ENCODE peak calls at places on chromosomes 7 and 10, in ten cellular contexts. One of them, this sample, is unnamed. For H3K36me3, the result is how much of the 10 kb centered on the place peaks cover.

GRCh38 chr10:22588462-22588861 is 125.9 kb downstream of the PIP4K2A start:
- DNase-seq in CD8-positive, alpha-beta memory T cell: no peak
- DNase-seq in body of pancreas: no peak
- DNase-seq in right atrium auricular region: no peak
- DNase-seq in tibial nerve: no peak
- DNase-seq in BJ: no peak
- DNase-seq in CD8-positive, alpha-beta T cell: no peak
- DNase-seq in GM23338: no peak
- DNase-seq in lower lobe of right lung: no peak
- DNase-seq in H7: no peak
- DNase-seq in this sample: no peak

GRCh38 chr7:91916068-91916440 is 24.6 kb upstream of the AKAP9 start:
- DNase-seq in CD8-positive, alpha-beta memory T cell: no peak
- DNase-seq in body of pancreas: no peak
- DNase-seq in right atrium auricular region: no peak
- DNase-seq in tibial nerve: no peak
- DNase-seq in BJ: no peak
- DNase-seq in CD8-positive, alpha-beta T cell: no peak
- DNase-seq in GM23338: no peak
- DNase-seq in lower lobe of right lung: no peak
- DNase-seq in H7: no peak
- DNase-seq in this sample: no peak

GRCh38 chr10:33157108-33157507 is 177.4 kb downstream of the NRP1 start:
- DNase-seq in CD8-positive, alpha-beta memory T cell: no peak
- DNase-seq in body of pancreas: no peak
- DNase-seq in right atrium auricular region: peak
- DNase-seq in tibial nerve: no peak
- DNase-seq in BJ: no peak
- DNase-seq in CD8-positive, alpha-beta T cell: no peak
- DNase-seq in GM23338: no peak
- DNase-seq in lower lobe of right lung: no peak
- DNase-seq in H7: no peak
- DNase-seq in this sample: peak

GRCh38 chr7:129391546-129392211 is 42.6 kb upstream of the STRIP2 start:
- DNase-seq in CD8-positive, alpha-beta memory T cell: no peak
- DNase-seq in body of pancreas: no peak
- DNase-seq in right atrium auricular region: no peak
- DNase-seq in tibial nerve: no peak
- DNase-seq in BJ: no peak
- DNase-seq in CD8-positive, alpha-beta T cell: no peak
- DNase-seq in GM23338: no peak
- DNase-seq in lower lobe of right lung: no peak
- DNase-seq in H7: no peak
- DNase-seq in this sample: no peak

GRCh38 chr10:69730251-69731156 is 71.2 kb upstream of the COL13A1 start:
- DNase-seq in CD8-positive, alpha-beta memory T cell: no peak
- DNase-seq in body of pancreas: no peak
- DNase-seq in right atrium auricular region: no peak
- DNase-seq in tibial nerve: no peak
- DNase-seq in BJ: no peak
- DNase-seq in CD8-positive, alpha-beta T cell: no peak
- DNase-seq in GM23338: no peak
- DNase-seq in lower lobe of right lung: no peak
- DNase-seq in H7: peak
- DNase-seq in this sample: peak

GRCh38 chr10:56728349-56728748 is 367.3 kb upstream of the ZWINT start:
- DNase-seq in CD8-positive, alpha-beta memory T cell: no peak
- DNase-seq in body of pancreas: no peak
- DNase-seq in right atrium auricular region: no peak
- DNase-seq in tibial nerve: no peak
- DNase-seq in BJ: no peak
- DNase-seq in CD8-positive, alpha-beta T cell: no peak
- DNase-seq in GM23338: no peak
- DNase-seq in lower lobe of right lung: no peak
- DNase-seq in H7: no peak
- DNase-seq in this sample: no peak

GRCh38 chr10:85992324-85992723 is 374.3 kb downstream of the GRID1 start:
- DNase-seq in CD8-positive, alpha-beta memory T cell: no peak
- DNase-seq in body of pancreas: no peak
- DNase-seq in right atrium auricular region: no peak
- DNase-seq in tibial nerve: no peak
- DNase-seq in BJ: no peak
- DNase-seq in CD8-positive, alpha-beta T cell: no peak
- DNase-seq in GM23338: no peak
- DNase-seq in lower lobe of right lung: no peak
- DNase-seq in H7: no peak
- DNase-seq in this sample: no peak

GRCh38 chr10:17586741-17587720 is 30.1 kb downstream of the HACD1 start:
- DNase-seq in CD8-positive, alpha-beta memory T cell: no peak
- DNase-seq in body of pancreas: no peak
- DNase-seq in right atrium auricular region: no peak
- DNase-seq in tibial nerve: no peak
- DNase-seq in BJ: no peak
- DNase-seq in CD8-positive, alpha-beta T cell: no peak
- DNase-seq in GM23338: peak
- DNase-seq in lower lobe of right lung: no peak
- DNase-seq in H7: no peak
- DNase-seq in this sample: peak

GRCh38 chr7:136677456-136678365 is 190.7 kb upstream of the CHRM2 start:
- DNase-seq in CD8-positive, alpha-beta memory T cell: no peak
- DNase-seq in body of pancreas: no peak
- DNase-seq in right atrium auricular region: no peak
- DNase-seq in tibial nerve: no peak
- DNase-seq in BJ: peak
- DNase-seq in CD8-positive, alpha-beta T cell: no peak
- DNase-seq in GM23338: no peak
- DNase-seq in lower lobe of right lung: no peak
- DNase-seq in H7: no peak
- DNase-seq in this sample: peak

GRCh38 chr7:84744388-84744787 is 442.5 kb downstream of the SEMA3D start:
- DNase-seq in CD8-positive, alpha-beta memory T cell: no peak
- DNase-seq in body of pancreas: no peak
- DNase-seq in right atrium auricular region: no peak
- DNase-seq in tibial nerve: no peak
- DNase-seq in BJ: no peak
- DNase-seq in CD8-positive, alpha-beta T cell: no peak
- DNase-seq in GM23338: no peak
- DNase-seq in lower lobe of right lung: no peak
- DNase-seq in H7: no peak
- DNase-seq in this sample: no peak

GRCh38 chr10:38093816-38094157 is 350 bp upstream of the ZNF37A start:
- DNase-seq in CD8-positive, alpha-beta memory T cell: no peak
- DNase-seq in body of pancreas: no peak
- DNase-seq in right atrium auricular region: no peak
- DNase-seq in tibial nerve: no peak
- DNase-seq in BJ: no peak
- DNase-seq in CD8-positive, alpha-beta T cell: no peak
- DNase-seq in GM23338: no peak
- DNase-seq in lower lobe of right lung: no peak
- DNase-seq in H7: no peak
- DNase-seq in this sample: no peak

GRCh38 chr7:74092964-74093339 is 9.3 kb downstream of the LIMK1 start:
- DNase-seq in CD8-positive, alpha-beta memory T cell: no peak
- DNase-seq in body of pancreas: peak
- DNase-seq in right atrium auricular region: no peak
- DNase-seq in tibial nerve: peak
- DNase-seq in BJ: no peak
- DNase-seq in CD8-positive, alpha-beta T cell: no peak
- DNase-seq in GM23338: peak
- DNase-seq in lower lobe of right lung: peak
- DNase-seq in H7: peak
- DNase-seq in this sample: no peak

GRCh38 chr7:133797818-133798485 is 329.2 kb upstream of the LRGUK start:
- DNase-seq in CD8-positive, alpha-beta memory T cell: no peak
- DNase-seq in body of pancreas: no peak
- DNase-seq in right atrium auricular region: no peak
- DNase-seq in tibial nerve: no peak
- DNase-seq in BJ: no peak
- DNase-seq in CD8-positive, alpha-beta T cell: no peak
- DNase-seq in GM23338: no peak
- DNase-seq in lower lobe of right lung: no peak
- DNase-seq in H7: no peak
- DNase-seq in this sample: no peak

GRCh38 chr7:158743219-158743618 is 38.6 kb upstream of the NCAPG2 start:
- DNase-seq in CD8-positive, alpha-beta memory T cell: no peak
- DNase-seq in body of pancreas: no peak
- DNase-seq in right atrium auricular region: no peak
- DNase-seq in tibial nerve: no peak
- DNase-seq in BJ: no peak
- DNase-seq in CD8-positive, alpha-beta T cell: no peak
- DNase-seq in GM23338: peak
- DNase-seq in lower lobe of right lung: no peak
- DNase-seq in H7: peak
- DNase-seq in this sample: no peak

GRCh38 chr7:141207661-141208060 is 133.8 kb downstream of the TMEM178B start:
- DNase-seq in CD8-positive, alpha-beta memory T cell: no peak
- DNase-seq in body of pancreas: no peak
- DNase-seq in right atrium auricular region: no peak
- DNase-seq in tibial nerve: no peak
- DNase-seq in BJ: no peak
- DNase-seq in CD8-positive, alpha-beta T cell: no peak
- DNase-seq in GM23338: no peak
- DNase-seq in lower lobe of right lung: no peak
- DNase-seq in H7: no peak
- DNase-seq in this sample: no peak

GRCh38 chr7:141213226-141213625 is 139.4 kb downstream of the TMEM178B start:
- DNase-seq in CD8-positive, alpha-beta memory T cell: no peak
- DNase-seq in body of pancreas: no peak
- DNase-seq in right atrium auricular region: no peak
- DNase-seq in tibial nerve: no peak
- DNase-seq in BJ: no peak
- DNase-seq in CD8-positive, alpha-beta T cell: no peak
- DNase-seq in GM23338: no peak
- DNase-seq in lower lobe of right lung: no peak
- DNase-seq in H7: no peak
- DNase-seq in this sample: no peak

GRCh38 chr7:141208539-141208938 is 134.7 kb downstream of the TMEM178B start:
- DNase-seq in CD8-positive, alpha-beta memory T cell: no peak
- DNase-seq in body of pancreas: no peak
- DNase-seq in right atrium auricular region: no peak
- DNase-seq in tibial nerve: no peak
- DNase-seq in BJ: no peak
- DNase-seq in CD8-positive, alpha-beta T cell: no peak
- DNase-seq in GM23338: peak
- DNase-seq in lower lobe of right lung: no peak
- DNase-seq in H7: peak
- DNase-seq in this sample: peak

GRCh38 chr7:141210862-141211261 is 137.0 kb downstream of the TMEM178B start:
- DNase-seq in CD8-positive, alpha-beta memory T cell: no peak
- DNase-seq in body of pancreas: no peak
- DNase-seq in right atrium auricular region: no peak
- DNase-seq in tibial nerve: no peak
- DNase-seq in BJ: no peak
- DNase-seq in CD8-positive, alpha-beta T cell: no peak
- DNase-seq in GM23338: peak
- DNase-seq in lower lobe of right lung: no peak
- DNase-seq in H7: no peak
- DNase-seq in this sample: no peak
- H3K4me3 ChIP-seq in CD8-positive, alpha-beta memory T cell: no peak
- H3K4me3 ChIP-seq in body of pancreas: no peak
- H3K4me3 ChIP-seq in right atrium auricular region: no peak
- H3K4me3 ChIP-seq in tibial nerve: no peak
- H3K4me3 ChIP-seq in BJ: no peak
- H3K4me3 ChIP-seq in CD8-positive, alpha-beta T cell: no peak
- H3K4me3 ChIP-seq in GM23338: peak
- H3K4me3 ChIP-seq in lower lobe of right lung: no peak
- H3K4me3 ChIP-seq in H7: no peak
- H3K4me3 ChIP-seq in this sample: no peak

GRCh38 chr10:49038711-49039110 is 76.6 kb downstream of the VSTM4 start:
- DNase-seq in CD8-positive, alpha-beta memory T cell: no peak
- DNase-seq in body of pancreas: no peak
- DNase-seq in right atrium auricular region: no peak
- DNase-seq in tibial nerve: no peak
- DNase-seq in BJ: no peak
- DNase-seq in CD8-positive, alpha-beta T cell: no peak
- DNase-seq in GM23338: no peak
- DNase-seq in lower lobe of right lung: no peak
- DNase-seq in H7: no peak
- DNase-seq in this sample: no peak
- H3K36me3 ChIP-seq in CD8-positive, alpha-beta memory T cell: under half
- H3K36me3 ChIP-seq in body of pancreas: under half
- H3K36me3 ChIP-seq in right atrium auricular region: under half
- H3K36me3 ChIP-seq in tibial nerve: under half
- H3K36me3 ChIP-seq in BJ: under half
- H3K36me3 ChIP-seq in CD8-positive, alpha-beta T cell: under half
- H3K36me3 ChIP-seq in GM23338: under half
- H3K36me3 ChIP-seq in lower lobe of right lung: under half
- H3K36me3 ChIP-seq in H7: under half
- H3K36me3 ChIP-seq in this sample: under half

DNA sequence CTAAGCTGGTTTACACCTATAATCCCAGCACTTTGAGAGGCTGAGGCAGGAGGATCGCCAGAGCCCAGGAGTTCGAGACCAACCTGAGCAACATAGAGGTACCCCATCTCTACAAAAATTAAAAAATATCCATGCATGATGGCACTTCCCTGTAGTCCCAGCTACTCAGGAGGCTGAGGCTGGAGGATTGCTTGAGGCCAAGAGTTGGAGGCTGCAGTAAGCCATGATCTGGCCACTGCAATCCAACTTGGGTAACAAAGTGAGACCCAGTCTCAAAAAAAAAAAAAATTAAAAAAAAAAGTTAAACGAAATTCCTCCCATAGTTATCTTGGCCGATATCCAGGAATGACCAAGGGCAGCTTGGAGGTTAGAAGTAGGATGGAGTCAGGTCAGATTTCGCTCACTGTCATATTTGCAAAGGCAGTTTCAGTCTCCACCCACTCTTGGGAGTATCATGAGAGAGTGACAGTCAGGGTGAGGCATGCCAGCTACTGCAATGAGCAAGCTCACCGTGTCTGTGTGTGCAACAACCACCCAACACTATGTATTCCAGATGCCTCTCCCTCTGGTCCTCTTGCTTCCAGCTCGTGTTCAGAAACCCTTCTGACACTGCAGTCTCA is 6.0 kb upstream of the ZDHHC4 start:
- DNase-seq in CD8-positive, alpha-beta memory T cell: no peak
- DNase-seq in body of pancreas: no peak
- DNase-seq in right atrium auricular region: no peak
- DNase-seq in tibial nerve: no peak
- DNase-seq in BJ: no peak
- DNase-seq in CD8-positive, alpha-beta T cell: no peak
- DNase-seq in GM23338: no peak
- DNase-seq in lower lobe of right lung: no peak
- DNase-seq in H7: no peak
- DNase-seq in this sample: peak
- H3K4me3 ChIP-seq in CD8-positive, alpha-beta memory T cell: no peak
- H3K4me3 ChIP-seq in body of pancreas: no peak
- H3K4me3 ChIP-seq in right atrium auricular region: no peak
- H3K4me3 ChIP-seq in tibial nerve: no peak
- H3K4me3 ChIP-seq in BJ: no peak
- H3K4me3 ChIP-seq in CD8-positive, alpha-beta T cell: no peak
- H3K4me3 ChIP-seq in GM23338: no peak
- H3K4me3 ChIP-seq in lower lobe of right lung: no peak
- H3K4me3 ChIP-seq in H7: no peak
- H3K4me3 ChIP-seq in this sample: no peak

DNA sequence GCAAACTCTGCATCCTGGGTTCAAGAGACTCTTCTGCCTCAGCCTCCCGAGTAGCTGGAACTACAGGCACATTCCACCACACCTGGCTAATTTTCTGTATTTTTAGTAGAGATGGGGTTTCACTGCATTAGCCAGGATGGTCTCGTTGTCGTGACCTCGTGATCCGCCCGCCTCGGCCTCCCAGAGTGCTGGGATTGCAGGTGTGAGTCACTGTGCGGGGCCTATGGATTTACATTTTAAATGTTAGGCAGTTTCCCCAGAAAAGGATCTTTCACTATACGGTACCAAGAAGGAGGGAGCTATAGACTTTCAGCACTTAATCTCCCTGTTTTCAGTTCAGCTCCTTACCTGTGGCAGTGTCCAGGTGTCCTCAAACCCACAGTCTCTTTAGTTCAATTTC is 50.8 kb downstream of the SIRT1 start:
- DNase-seq in CD8-positive, alpha-beta memory T cell: no peak
- DNase-seq in body of pancreas: no peak
- DNase-seq in right atrium auricular region: no peak
- DNase-seq in tibial nerve: no peak
- DNase-seq in BJ: no peak
- DNase-seq in CD8-positive, alpha-beta T cell: no peak
- DNase-seq in GM23338: peak
- DNase-seq in lower lobe of right lung: no peak
- DNase-seq in H7: peak
- DNase-seq in this sample: no peak
- H3K36me3 ChIP-seq in CD8-positive, alpha-beta memory T cell: under half
- H3K36me3 ChIP-seq in body of pancreas: under half
- H3K36me3 ChIP-seq in right atrium auricular region: under half
- H3K36me3 ChIP-seq in tibial nerve: half or more
- H3K36me3 ChIP-seq in BJ: under half
- H3K36me3 ChIP-seq in CD8-positive, alpha-beta T cell: under half
- H3K36me3 ChIP-seq in GM23338: under half
- H3K36me3 ChIP-seq in lower lobe of right lung: half or more
- H3K36me3 ChIP-seq in H7: under half
- H3K36me3 ChIP-seq in this sample: under half